ENCODE peak calls at places on chromosomes 12 and 14, in nine cellular contexts. O is anterior cingulate cortex, J is endothelial cell, E is GOT3, C is Right ventricle myocardium superior, A is thyroid gland, X is germinal center, D is DMS53, T is NAMALWA. V is an unnamed sample.

GRCh38 chr12:122028601-122029560 is 7.2 kb downstream of the BCL7A start:
- DNase-seq in O (no peak), J (no peak), E (no peak), C (no peak), A (peak), X (peak), D (no peak), T (peak), V (no peak)

GRCh38 chr12:70031046-70031445 is 206.0 kb downstream of the MYRFL start:
- DNase-seq in O (no peak), J (no peak), E (no peak), C (no peak), A (no peak), X (no peak), D (no peak), T (no peak), V (no peak)

GRCh38 chr12:45615268-45615667 is 114.2 kb upstream of the ARID2 start:
- DNase-seq in O (no peak), J (no peak), E (no peak), C (no peak), A (no peak), X (no peak), D (peak), T (no peak), V (no peak)

GRCh38 chr12:112506513-112507166 is 87.9 kb downstream of the PTPN11 start:
- DNase-seq in O (no peak), J (no peak), E (no peak), C (no peak), A (no peak), X (no peak), D (peak), T (no peak), V (no peak)

GRCh38 chr12:26239508-26240328 is 44.3 kb downstream of the SSPN start:
- DNase-seq in O (peak), J (no peak), E (peak), C (peak), A (peak), X (no peak), D (no peak), T (no peak), V (no peak)

GRCh38 chr12:120041386-120042231 is 52.6 kb downstream of the BICDL1 start:
- DNase-seq in O (no peak), J (no peak), E (no peak), C (no peak), A (no peak), X (no peak), D (no peak), T (no peak), V (no peak)

GRCh38 chr12:6391013-6391412 is 7.1 kb downstream of the LTBR start:
- DNase-seq in O (no peak), J (no peak), E (no peak), C (no peak), A (no peak), X (no peak), D (no peak), T (no peak), V (no peak)

GRCh38 chr14:102371361-102371760 is 8.6 kb downstream of the TECPR2 start:
- DNase-seq in O (no peak), J (no peak), E (no peak), C (no peak), A (no peak), X (no peak), D (no peak), T (no peak), V (no peak)

GRCh38 chr12:88781909-88782308 is 201.6 kb upstream of the KITLG start:
- DNase-seq in O (no peak), J (no peak), E (no peak), C (no peak), A (no peak), X (no peak), D (no peak), T (no peak), V (no peak)

GRCh38 chr14:59301354-59301753 is 112.9 kb downstream of the DAAM1 start:
- DNase-seq in O (no peak), J (no peak), E (no peak), C (no peak), A (no peak), X (peak), D (peak), T (peak), V (no peak)

GRCh38 chr12:1650954-1651353 is 21.9 kb downstream of the WNT5B start:
- DNase-seq in O (no peak), J (no peak), E (no peak), C (no peak), A (no peak), X (no peak), D (no peak), T (no peak), V (no peak)

GRCh38 chr14:64549805-64550538 is at the start of gene PPP1R36:
- DNase-seq in O (no peak), J (peak), E (no peak), C (peak), A (peak), X (peak), D (peak), T (peak), V (no peak)

GRCh38 chr12:131710464-131711457 is at the start of gene SFSWAP:
- DNase-seq in O (peak), J (peak), E (peak), C (peak), A (peak), X (peak), D (peak), T (peak), V (no peak)

GRCh38 chr12:83823386-83824045 is 1089.1 kb downstream of the SLC6A15 start:
- DNase-seq in O (no peak), J (peak), E (no peak), C (peak), A (no peak), X (no peak), D (peak), T (peak), V (no peak)

GRCh38 chr14:94677239-94677612 is 65.0 kb downstream of the SERPINA3 start:
- DNase-seq in O (no peak), J (no peak), E (no peak), C (no peak), A (no peak), X (no peak), D (no peak), T (no peak), V (no peak)

GRCh38 chr14:69716483-69717187 is 50.3 kb upstream of the SRSF5 start:
- DNase-seq in O (no peak), J (no peak), E (peak), C (no peak), A (no peak), X (no peak), D (peak), T (no peak), V (no peak)

GRCh38 chr12:131946757-131947156 is 3.0 kb upstream of the EP400 start:
- DNase-seq in O (no peak), J (no peak), E (no peak), C (no peak), A (no peak), X (no peak), D (no peak), T (no peak), V (no peak)

GRCh38 chr14:68857671-68858070 is 64.8 kb upstream of the ZFP36L1 start:
- DNase-seq in O (no peak), J (no peak), E (no peak), C (no peak), A (no peak), X (no peak), D (no peak), T (no peak), V (no peak)

GRCh38 chr12:108080363-108080762 is 48.7 kb upstream of the WSCD2 start:
- DNase-seq in O (no peak), J (no peak), E (no peak), C (no peak), A (peak), X (no peak), D (peak), T (no peak), V (no peak)

GRCh38 chr12:80000831-80001230 is 65.9 kb upstream of the PPP1R12A start:
- DNase-seq in O (no peak), J (no peak), E (no peak), C (no peak), A (no peak), X (no peak), D (no peak), T (no peak), V (no peak)